ENCODE peak calls at places on chromosomes 3 and 15, in four cellular contexts. One of them, this sample, is unnamed.

GRCh38 chr3:324423-324822 is 127.9 kb downstream of the CHL1 start:
- DNase-seq in AG08395: no peak
- DNase-seq in activated naive CD8-positive, alpha-beta T cell treated with anti-CD3 and anti-CD28 coated beads for 36 hours: no peak
- DNase-seq in tibial artery: no peak
- DNase-seq in this sample: no peak

GRCh38 chr15:51736069-51736468 is 1.4 kb downstream of the LYSMD2 start:
- DNase-seq in tibial artery: no peak
- DNase-seq in activated naive CD8-positive, alpha-beta T cell treated with anti-CD3 and anti-CD28 coated beads for 36 hours: peak
- DNase-seq in AG08395: no peak
- DNase-seq in this sample: no peak

GRCh38 chr15:101481381-101481705 is 8.2 kb downstream of the PCSK6 start:
- DNase-seq in AG08395: no peak
- DNase-seq in activated naive CD8-positive, alpha-beta T cell treated with anti-CD3 and anti-CD28 coated beads for 36 hours: no peak
- DNase-seq in tibial artery: no peak
- DNase-seq in this sample: no peak

GRCh38 chr3:101146946-101147345 is 153.7 kb upstream of the ABI3BP start:
- DNase-seq in tibial artery: no peak
- DNase-seq in AG08395: no peak
- DNase-seq in activated naive CD8-positive, alpha-beta T cell treated with anti-CD3 and anti-CD28 coated beads for 36 hours: no peak
- DNase-seq in this sample: no peak

GRCh38 chr15:26971303-26972018 is 480 bp downstream of the GABRG3 start:
- DNase-seq in AG08395: no peak
- DNase-seq in tibial artery: no peak
- DNase-seq in activated naive CD8-positive, alpha-beta T cell treated with anti-CD3 and anti-CD28 coated beads for 36 hours: no peak
- DNase-seq in this sample: no peak

GRCh38 chr15:68821898-68822380 is 1.2 kb upstream of the ANP32A start:
- DNase-seq in activated naive CD8-positive, alpha-beta T cell treated with anti-CD3 and anti-CD28 coated beads for 36 hours: peak
- DNase-seq in AG08395: no peak
- DNase-seq in tibial artery: no peak
- DNase-seq in this sample: peak

GRCh38 chr15:78072080-78072892 is 5.2 kb downstream of the TBC1D2B start:
- DNase-seq in tibial artery: peak
- DNase-seq in activated naive CD8-positive, alpha-beta T cell treated with anti-CD3 and anti-CD28 coated beads for 36 hours: no peak
- DNase-seq in AG08395: peak
- DNase-seq in this sample: no peak

GRCh38 chr15:57849332-57849731 is 142.8 kb downstream of the POLR2M start:
- DNase-seq in AG08395: no peak
- DNase-seq in tibial artery: no peak
- DNase-seq in activated naive CD8-positive, alpha-beta T cell treated with anti-CD3 and anti-CD28 coated beads for 36 hours: no peak
- DNase-seq in this sample: no peak

GRCh38 chr3:139318826-139319225 is 25.0 kb upstream of the MRPS22 start:
- DNase-seq in AG08395: no peak
- DNase-seq in tibial artery: no peak
- DNase-seq in activated naive CD8-positive, alpha-beta T cell treated with anti-CD3 and anti-CD28 coated beads for 36 hours: no peak
- DNase-seq in this sample: no peak

GRCh38 chr3:64008487-64008886 is 14.8 kb downstream of the PSMD6 start:
- DNase-seq in tibial artery: no peak
- DNase-seq in activated naive CD8-positive, alpha-beta T cell treated with anti-CD3 and anti-CD28 coated beads for 36 hours: no peak
- DNase-seq in AG08395: no peak
- DNase-seq in this sample: no peak

GRCh38 chr3:195549931-195550519 is 6.9 kb upstream of the PPP1R2 start:
- DNase-seq in tibial artery: no peak
- DNase-seq in AG08395: no peak
- DNase-seq in activated naive CD8-positive, alpha-beta T cell treated with anti-CD3 and anti-CD28 coated beads for 36 hours: peak
- DNase-seq in this sample: peak

GRCh38 chr3:172182797-172183196 is 143.4 kb downstream of the FNDC3B start:
- DNase-seq in tibial artery: no peak
- DNase-seq in AG08395: no peak
- DNase-seq in activated naive CD8-positive, alpha-beta T cell treated with anti-CD3 and anti-CD28 coated beads for 36 hours: no peak
- DNase-seq in this sample: no peak

GRCh38 chr3:47476644-47477199 is 981 bp upstream of the SCAP start:
- DNase-seq in AG08395: no peak
- DNase-seq in tibial artery: peak
- DNase-seq in activated naive CD8-positive, alpha-beta T cell treated with anti-CD3 and anti-CD28 coated beads for 36 hours: no peak
- DNase-seq in this sample: no peak

GRCh38 chr3:192885374-192885773 is 32.3 kb downstream of the MB21D2 start:
- DNase-seq in activated naive CD8-positive, alpha-beta T cell treated with anti-CD3 and anti-CD28 coated beads for 36 hours: no peak
- DNase-seq in tibial artery: no peak
- DNase-seq in AG08395: no peak
- DNase-seq in this sample: no peak